ENCODE peak calls at places on chromosome 13, in four cellular contexts. X, A, F and G are unnamed samples.

GRCh38 chr13:97426695-97427094 is 7.3 kb upstream of the RAP2A start:
- DNase-seq in X (no peak), F (no peak), A (no peak), G (no peak)

GRCh38 chr13:50850445-50850844 is 7.0 kb upstream of the DLEU7 start:
- DNase-seq in X (no peak), A (no peak), F (no peak), G (no peak)

GRCh38 chr13:51532736-51533197 is 51.5 kb upstream of the WDFY2 start:
- DNase-seq in X (no peak), F (no peak), A (no peak), G (no peak)

GRCh38 chr13:95494082-95494681 is 58.3 kb upstream of the CLDN10 start:
- DNase-seq in F (peak), X (no peak), A (no peak), G (no peak)

GRCh38 chr13:19596960-19597361 is 35.6 kb upstream of the TPTE2 start:
- DNase-seq in A (no peak), X (no peak), F (no peak), G (no peak)

GRCh38 chr13:114015608-114016295 is 41.9 kb upstream of the C13orf46 start:
- DNase-seq in X (no peak), F (no peak), A (peak), G (no peak)

GRCh38 chr13:108115739-108116138 is 99.6 kb downstream of the LIG4 start:
- DNase-seq in A (no peak), X (no peak), F (no peak), G (no peak)

GRCh38 chr13:62837895-62838294 is 1422.2 kb upstream of the PCDH20 start:
- DNase-seq in A (no peak), X (no peak), F (no peak), G (no peak)

GRCh38 chr13:29987340-29987739 is 136.9 kb upstream of the UBL3 start:
- DNase-seq in F (no peak), A (no peak), X (no peak), G (no peak)

GRCh38 chr13:53921473-53921872 is 892.9 kb downstream of the OLFM4 start:
- DNase-seq in F (no peak), X (no peak), A (no peak), G (no peak)

GRCh38 chr13:88544836-88545235 is 873.7 kb downstream of the SLITRK5 start:
- DNase-seq in X (no peak), F (no peak), A (no peak), G (no peak)

GRCh38 chr13:30998548-30999140 is 66.2 kb downstream of the TEX26 start:
- DNase-seq in X (no peak), A (no peak), F (peak), G (no peak)

GRCh38 chr13:103948477-103948876 is 882.3 kb upstream of the SLC10A2 start:
- DNase-seq in F (no peak), X (no peak), A (no peak), G (no peak)

GRCh38 chr13:99909097-99909835 is 62.3 kb downstream of the ZIC5 start:
- DNase-seq in F (no peak), X (no peak), A (no peak), G (no peak)

GRCh38 chr13:111415216-111415615 is 94.8 kb downstream of the TEX29 start:
- DNase-seq in A (no peak), X (no peak), F (no peak), G (no peak)

GRCh38 chr13:99376132-99376531 is 68.9 kb upstream of the GPR183 start:
- DNase-seq in F (no peak), A (no peak), X (no peak), G (no peak)

GRCh38 chr13:38141792-38142191 is 207.9 kb upstream of the UFM1 start:
- DNase-seq in F (no peak), X (no peak), A (no peak), G (no peak)

GRCh38 chr13:50670847-50671542 is 172.5 kb downstream of the DLEU7 start:
- DNase-seq in F (no peak), X (no peak), A (no peak), G (no peak)

GRCh38 chr13:71758823-71759222 is 108.2 kb downstream of the DACH1 start:
- DNase-seq in A (no peak), F (no peak), X (no peak), G (no peak)

GRCh38 chr13:96822900-96823299 is 171.4 kb downstream of the OXGR1 start:
- DNase-seq in A (no peak), X (no peak), F (peak), G (no peak)

GRCh38 chr13:78827471-78827870 is 168.5 kb upstream of the OBI1 start:
- DNase-seq in X (no peak), F (no peak), A (no peak), G (no peak)

GRCh38 chr13:66977156-66977555 is 253.0 kb downstream of the PCDH9 start:
- DNase-seq in X (no peak), A (no peak), F (no peak), G (no peak)

GRCh38 chr13:60397693-60398437 is 845 bp downstream of the TDRD3 start:
- DNase-seq in F (peak), X (peak), A (peak), G (peak)

GRCh38 chr13:42964681-42965305 is 27.2 kb downstream of the EPSTI1 start:
- DNase-seq in A (no peak), X (no peak), F (no peak), G (no peak)

GRCh38 chr13:75635101-75635620 is 969 bp upstream of the LMO7 start:
- DNase-seq in F (no peak), A (no peak), X (no peak), G (no peak)

GRCh38 chr13:25692156-25692555 is 320.4 kb downstream of the ATP8A2 start:
- DNase-seq in X (no peak), A (no peak), F (no peak), G (no peak)

GRCh38 chr13:98507060-98507797 is 69.7 kb downstream of the STK24 start:
- DNase-seq in F (no peak), X (no peak), A (no peak), G (peak)

GRCh38 chr13:26051231-26052135 is at the start of gene SHISA2:
- DNase-seq in X (peak), A (peak), F (peak), G (no peak)

GRCh38 chr13:113403255-113404104 is 39.5 kb upstream of the GRTP1 start:
- DNase-seq in X (no peak), A (no peak), F (no peak), G (peak)